ENCODE peak calls at places on chromosomes 6 and 20, in ten cellular contexts. L is left kidney; W is HS-5; E is upper lobe of right lung; C is SK-N-SH; R is heart left ventricle; A is NCI-H1930; Z is T-helper 1 cell; S is Karpas-422; Q is stimulated activated CD4-positive, alpha-beta T cell treated with anti-CD3 and anti-CD28 coated beads, Interleukin-4, amount 100 ng/mL, for 1 hour. X is an unnamed sample.

GRCh38 chr6:166940643-166941068 is 15.7 kb downstream of the RNASET2 start:
- DNase-seq in S (no peak), Q (no peak), A (no peak), Z (no peak), R (no peak), L (no peak), W (no peak), C (no peak), E (no peak), X (no peak)

GRCh38 chr6:786946-787763 is 94.2 kb upstream of the EXOC2 start:
- DNase-seq in E (no peak), L (no peak), Z (no peak), A (no peak), W (no peak), C (peak), R (no peak), Q (no peak), S (peak), X (no peak)

GRCh38 chr20:49762940-49763766 is 49.5 kb upstream of the B4GALT5 start:
- DNase-seq in R (no peak), C (no peak), L (no peak), S (no peak), Q (no peak), Z (no peak), W (no peak), A (no peak), E (no peak), X (no peak)

GRCh38 chr6:144144996-144145395 is 5.3 kb upstream of the STX11 start:
- DNase-seq in C (no peak), E (no peak), L (no peak), S (no peak), Q (no peak), W (no peak), R (no peak), Z (no peak), A (no peak), X (no peak)

GRCh38 chr6:36318690-36319435 is 17.8 kb downstream of the BNIP5 start:
- DNase-seq in C (no peak), Z (no peak), A (no peak), Q (no peak), S (no peak), E (no peak), L (no peak), R (no peak), W (no peak), X (no peak)

GRCh38 chr6:8803181-8803760 is 367.9 kb upstream of the SLC35B3 start:
- DNase-seq in R (no peak), A (no peak), W (no peak), L (no peak), Z (no peak), Q (no peak), C (no peak), S (no peak), E (no peak), X (no peak)

GRCh38 chr6:42441661-42442081 is 10.1 kb downstream of the TRERF1 start:
- DNase-seq in W (no peak), L (no peak), R (no peak), E (no peak), C (no peak), Q (no peak), S (no peak), Z (no peak), A (no peak), X (no peak)

GRCh38 chr6:32058511-32058963 is 20.3 kb downstream of the CYP21A2 start:
- DNase-seq in L (peak), C (no peak), R (no peak), Q (no peak), A (no peak), S (no peak), Z (no peak), W (no peak), E (no peak), X (no peak)

GRCh38 chr20:42565106-42565990 is 624.4 kb downstream of the PTPRT start:
- DNase-seq in R (no peak), W (no peak), C (peak), S (no peak), Q (no peak), E (no peak), Z (no peak), A (no peak), L (peak), X (no peak)

GRCh38 chr6:33619166-33619565 is 2.0 kb upstream of the ITPR3 start:
- DNase-seq in E (no peak), S (no peak), R (no peak), C (no peak), Q (no peak), A (no peak), W (no peak), L (no peak), Z (no peak), X (no peak)

GRCh38 chr20:33673411-33674293 is 576 bp downstream of the NECAB3 start:
- DNase-seq in E (no peak), Z (no peak), C (peak), S (no peak), L (no peak), R (no peak), W (no peak), Q (peak), A (no peak), X (no peak)

GRCh38 chr6:133835901-133836300 is 53.0 kb upstream of the TCF21 start:
- DNase-seq in W (no peak), C (no peak), A (no peak), Q (no peak), S (no peak), Z (no peak), E (no peak), L (no peak), R (no peak), X (no peak)

GRCh38 chr6:113774122-113774835 is 82.9 kb upstream of the MARCKS start:
- DNase-seq in C (no peak), E (no peak), Z (no peak), W (no peak), S (peak), A (no peak), L (no peak), Q (no peak), R (no peak), X (no peak)

GRCh38 chr20:37723668-37724067 is 29.8 kb downstream of the CTNNBL1 start:
- DNase-seq in Z (no peak), R (no peak), A (no peak), Q (no peak), W (no peak), C (no peak), S (no peak), E (no peak), L (no peak), X (no peak)

GRCh38 chr6:80771941-80772340 is 665.5 kb downstream of the BCKDHB start:
- DNase-seq in W (no peak), C (no peak), E (no peak), Z (no peak), Q (no peak), S (no peak), A (no peak), L (peak), R (no peak), X (no peak)

GRCh38 chr6:169263836-169264608 is 10.4 kb upstream of the THBS2 start:
- DNase-seq in S (no peak), A (no peak), Z (no peak), L (peak), E (no peak), Q (no peak), C (peak), W (no peak), R (peak), X (no peak)

GRCh38 chr20:11231742-11232141 is 557.9 kb upstream of the JAG1 start:
- DNase-seq in L (no peak), A (no peak), S (no peak), R (no peak), C (no peak), Q (no peak), E (no peak), W (no peak), Z (no peak), X (no peak)

GRCh38 chr6:38185752-38186151 is 366.2 kb downstream of the ZFAND3 start:
- DNase-seq in L (no peak), Z (no peak), Q (no peak), R (no peak), E (no peak), W (no peak), C (no peak), S (no peak), A (no peak), X (no peak)

GRCh38 chr6:8939615-8940014 is 504.3 kb upstream of the SLC35B3 start:
- DNase-seq in L (peak), Z (no peak), A (peak), R (no peak), S (no peak), E (no peak), W (no peak), C (no peak), Q (no peak), X (no peak)

GRCh38 chr6:42199106-42199981 is 4.6 kb upstream of the GUCA1B start:
- DNase-seq in E (no peak), L (no peak), W (peak), R (no peak), Z (no peak), A (no peak), Q (no peak), S (peak), C (no peak), X (no peak)

GRCh38 chr20:36881888-36882287 is 6.0 kb downstream of the TLDC2 start:
- DNase-seq in A (no peak), W (no peak), Z (no peak), L (peak), C (no peak), R (no peak), E (peak), S (no peak), Q (no peak), X (no peak)

GRCh38 chr6:166933396-166933795 is 23.0 kb downstream of the RNASET2 start:
- DNase-seq in W (no peak), Q (no peak), R (no peak), E (no peak), C (no peak), A (no peak), Z (no peak), L (no peak), S (no peak), X (no peak)

GRCh38 chr20:5657190-5657872 is 92.9 kb upstream of the SHLD1 start:
- DNase-seq in Z (no peak), Q (no peak), R (peak), L (peak), E (no peak), C (peak), A (no peak), W (peak), S (no peak), X (peak)

GRCh38 chr6:123622780-123623179 is 14.0 kb downstream of the TRDN start:
- DNase-seq in R (no peak), A (no peak), E (no peak), Z (no peak), S (no peak), L (no peak), C (no peak), W (no peak), Q (no peak), X (no peak)

GRCh38 chr6:112984899-112985298 is 637.8 kb downstream of the RFPL4B start:
- DNase-seq in C (no peak), W (no peak), L (no peak), R (no peak), A (no peak), S (no peak), Q (no peak), Z (no peak), E (no peak), X (no peak)

GRCh38 chr6:169173532-169174268 is 79.9 kb downstream of the THBS2 start:
- DNase-seq in L (no peak), W (no peak), E (no peak), C (no peak), A (no peak), Q (no peak), R (no peak), Z (no peak), S (no peak), X (no peak)

GRCh38 chr6:27902335-27903314 is 9.6 kb downstream of the OR2B2 start:
- DNase-seq in C (peak), Q (peak), Z (peak), E (peak), R (peak), L (peak), A (peak), S (peak), W (peak), X (peak)

GRCh38 chr6:46263709-46264091 is 92.9 kb upstream of the ENPP5 start:
- DNase-seq in C (no peak), R (no peak), L (no peak), Z (no peak), E (no peak), S (peak), A (no peak), Q (no peak), W (peak), X (peak)

GRCh38 chr6:37269105-37269504 is 11.2 kb upstream of the TMEM217 start:
- DNase-seq in E (no peak), Q (no peak), S (no peak), C (no peak), R (no peak), A (no peak), L (no peak), Z (no peak), W (no peak), X (no peak)

X was measured in BJ.